ENCODE peak calls at places on chromosomes 13 and 19, in four cellular contexts. Y, C, E and Z are unnamed samples.

GRCh38 chr13:25114220-25114619 is 18.3 kb downstream of the PABPC3 start:
- DNase-seq in C (peak), Y (no peak), E (peak), Z (peak)

GRCh38 chr13:110312669-110313031 is 5.6 kb downstream of the COL4A2 start:
- DNase-seq in E (no peak), Y (no peak), C (peak), Z (no peak)

GRCh38 chr13:27455331-27455855 is 5.0 kb upstream of the MTIF3 start:
- DNase-seq in Y (no peak), E (no peak), C (no peak), Z (no peak)

GRCh38 chr13:55602784-55603183 is 1537.9 kb upstream of the PRR20A start:
- DNase-seq in C (no peak), E (no peak), Y (no peak), Z (no peak)

GRCh38 chr13:27079421-27079958 is 92.1 kb downstream of the USP12 start:
- DNase-seq in C (no peak), Y (no peak), E (no peak), Z (peak)

GRCh38 chr13:77460195-77460594 is 75.3 kb upstream of the SCEL start:
- DNase-seq in C (no peak), E (no peak), Y (no peak), Z (no peak)

GRCh38 chr19:54248016-54248601 is 5.5 kb upstream of the LILRA6 start:
- DNase-seq in C (peak), Y (peak), E (no peak), Z (no peak)

GRCh38 chr19:49853852-49854849 is 3.2 kb downstream of the PTOV1 start:
- DNase-seq in Y (no peak), C (no peak), E (no peak), Z (no peak)

GRCh38 chr19:44254496-44254895 is 5.2 kb upstream of the ZNF233 start:
- DNase-seq in E (no peak), Y (no peak), C (no peak), Z (no peak)

GRCh38 chr13:39451301-39451700 is 151.7 kb downstream of the LHFPL6 start:
- DNase-seq in C (no peak), Y (no peak), E (no peak), Z (peak)

GRCh38 chr13:109200556-109200955 is 571.1 kb downstream of the MYO16 start:
- DNase-seq in C (no peak), E (no peak), Y (no peak), Z (no peak)

GRCh38 chr19:33444993-33445751 is 71.7 kb downstream of the CEBPG start:
- DNase-seq in E (no peak), Y (peak), C (no peak), Z (no peak)

GRCh38 chr19:53962887-53963435 is at the start of gene CACNG8:
- DNase-seq in C (no peak), E (no peak), Y (no peak), Z (no peak)

GRCh38 chr19:862529-863304 is 3.3 kb downstream of the CFD start:
- DNase-seq in E (no peak), C (peak), Y (no peak), Z (no peak)

GRCh38 chr19:39512964-39513363 is 2.0 kb upstream of the SELENOV start:
- DNase-seq in Y (no peak), C (no peak), E (no peak), Z (no peak)

GRCh38 chr19:30688696-30689095 is 316.5 kb downstream of the ZNF536 start:
- DNase-seq in C (no peak), E (no peak), Y (peak), Z (no peak)

GRCh38 chr13:24709186-24709913 is 29.1 kb downstream of the ATP12A start:
- DNase-seq in Y (no peak), C (no peak), E (no peak), Z (no peak)

GRCh38 chr19:31985001-31985605 is 360.3 kb upstream of the ZNF507 start:
- DNase-seq in E (no peak), C (no peak), Y (no peak), Z (no peak)

GRCh38 chr13:31200636-31200970 is 828 bp downstream of the B3GLCT start:
- DNase-seq in C (no peak), E (no peak), Y (no peak), Z (no peak)

GRCh38 chr13:75461314-75461713 is 20.7 kb downstream of the TBC1D4 start:
- DNase-seq in Y (no peak), C (no peak), E (no peak), Z (no peak)

GRCh38 chr13:69704311-69704710 is 403.3 kb upstream of the ATXN8OS start:
- DNase-seq in Y (no peak), E (no peak), C (no peak), Z (no peak)

GRCh38 chr13:98697833-98698232 is 54.6 kb downstream of the SLC15A1 start:
- DNase-seq in C (no peak), E (no peak), Y (no peak), Z (no peak)

GRCh38 chr19:56109216-56109615 is 11.9 kb downstream of the ZNF787 start:
- DNase-seq in C (no peak), E (no peak), Y (no peak), Z (no peak)

GRCh38 chr13:99949657-99950413 is 21.7 kb downstream of the ZIC5 start:
- DNase-seq in C (no peak), E (no peak), Y (no peak), Z (no peak)

GRCh38 chr19:3146677-3147100 is 10.9 kb downstream of the GNA15 start:
- DNase-seq in Y (no peak), C (no peak), E (no peak), Z (no peak)

GRCh38 chr19:45103625-45104319 is 10.8 kb downstream of the PPP1R37 start:
- DNase-seq in C (no peak), E (no peak), Y (no peak), Z (no peak)

GRCh38 chr13:51882570-51883225 is 20.9 kb downstream of the CCDC70 start:
- DNase-seq in E (no peak), C (no peak), Y (no peak), Z (no peak)

GRCh38 chr19:44113784-44114390 is 688 bp downstream of the ZNF225 start:
- DNase-seq in Y (no peak), C (no peak), E (no peak), Z (no peak)

GRCh38 chr13:32545083-32545482 is 6.5 kb upstream of the N4BP2L2 start:
- DNase-seq in E (no peak), Y (no peak), C (no peak), Z (no peak)

DNA sequence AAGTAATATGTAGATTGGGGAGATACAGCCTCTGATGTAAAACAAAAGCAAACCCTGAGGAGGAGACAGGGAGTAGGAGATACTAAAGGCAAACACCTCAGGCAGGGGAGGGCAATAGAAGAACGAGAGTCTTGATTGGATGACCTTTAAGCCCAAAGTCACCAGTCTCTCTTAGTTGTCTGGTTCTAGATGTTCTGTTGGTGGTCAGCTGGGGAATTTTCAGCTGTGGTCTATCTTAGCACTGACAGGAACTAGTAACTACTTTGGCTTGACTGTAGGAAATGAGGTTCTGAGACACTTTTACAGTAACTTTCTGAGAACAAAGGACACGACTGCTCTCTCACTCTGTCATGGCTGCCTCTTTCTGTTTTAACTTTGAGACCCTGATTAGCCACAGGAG is 290.7 kb upstream of the MIR17HG start:
- DNase-seq in C (no peak), E (no peak), Y (no peak), Z (no peak)
- TF ChIP-seq POLR2AphosphoS5 in C (no peak), E (no peak), Y (no peak), Z (no peak)

DNA sequence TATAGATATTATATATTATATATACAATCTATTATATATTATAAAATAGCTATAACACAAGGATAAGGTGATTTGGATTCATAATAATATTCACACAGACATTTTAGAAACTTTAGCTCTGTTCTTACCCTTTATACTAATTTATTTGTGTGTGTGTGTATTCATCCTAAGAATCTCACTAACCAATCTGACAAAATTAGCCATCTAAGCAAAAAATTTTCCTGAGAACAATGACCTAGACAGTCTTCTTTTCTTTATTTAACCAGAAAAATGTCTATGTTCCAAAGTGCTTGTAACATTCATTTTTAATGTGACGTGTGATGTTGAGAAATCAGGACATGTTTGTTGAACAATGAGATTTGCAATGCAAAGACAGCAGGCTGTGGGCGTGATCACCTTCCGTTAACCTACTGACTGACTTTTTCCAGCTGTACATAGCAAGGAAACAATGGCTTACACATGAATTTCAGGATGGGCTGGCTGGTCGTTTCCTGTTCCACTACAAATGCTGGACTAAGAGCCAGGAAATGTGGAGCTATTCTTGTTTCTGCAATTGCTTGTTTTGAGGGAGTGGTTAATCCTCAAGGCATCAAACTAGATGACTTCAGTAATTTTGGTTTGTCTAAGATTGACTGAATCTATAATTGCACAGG is 634.6 kb upstream of the ARGLU1 start:
- DNase-seq in E (no peak), C (peak), Y (no peak), Z (no peak)
- TF ChIP-seq POLR2AphosphoS5 in E (no peak), C (no peak), Y (peak), Z (no peak)

DNA sequence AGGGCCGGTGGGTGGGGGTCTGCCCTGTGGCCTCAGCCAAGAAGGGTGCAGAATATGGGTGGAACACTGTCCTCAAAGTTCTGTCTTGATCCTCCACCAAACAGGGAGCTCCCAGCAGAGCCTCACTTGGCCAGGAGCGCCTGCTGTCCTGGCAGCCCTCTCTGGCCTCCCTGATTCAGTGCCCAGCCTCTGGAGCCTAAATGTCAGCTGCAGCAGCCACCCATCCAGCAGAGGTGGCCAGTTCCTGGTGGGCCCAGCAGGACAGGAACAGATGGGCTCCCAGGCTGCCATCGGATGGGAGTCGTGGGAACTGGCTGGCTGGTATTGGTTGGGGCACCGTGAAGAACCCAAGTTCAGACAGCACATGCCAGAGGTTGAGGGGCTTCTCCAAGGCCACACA is 1.8 kb upstream of the USE1 start:
- DNase-seq in Y (no peak), E (no peak), C (no peak), Z (no peak)
- TF ChIP-seq POLR2AphosphoS5 in Y (no peak), E (no peak), C (no peak), Z (no peak)

GRCh38 chr13:20997301-20998061 is 63.9 kb downstream of the LATS2 start:
- DNase-seq in C (no peak), Y (no peak), E (no peak), Z (peak)
- TF ChIP-seq POLR2AphosphoS5 in C (no peak), Y (no peak), E (no peak), Z (no peak)

GRCh38 chr19:19387108-19387507 is 18.4 kb upstream of the GATAD2A start:
- DNase-seq in Y (no peak), E (no peak), C (no peak), Z (no peak)

GRCh38 chr19:19386373-19386869 is 19.1 kb upstream of the GATAD2A start:
- DNase-seq in E (no peak), C (no peak), Y (no peak), Z (no peak)

GRCh38 chr19:19384486-19384885 is 21.0 kb upstream of the GATAD2A start:
- DNase-seq in C (no peak), E (no peak), Y (no peak), Z (no peak)

GRCh38 chr19:19385131-19385899 is 20.2 kb upstream of the GATAD2A start:
- DNase-seq in E (peak), C (peak), Y (peak), Z (peak)

GRCh38 chr19:19385900-19386339 is 19.6 kb upstream of the GATAD2A start:
- DNase-seq in Y (peak), C (no peak), E (no peak), Z (no peak)
- TF ChIP-seq POLR2AphosphoS5 in Y (no peak), C (no peak), E (peak), Z (no peak)